ENCODE peak calls at places on chromosomes 4 and X, in seven cellular contexts. One of them, this sample, is unnamed.

GRCh38 chr4:112938461-112939058 is 110.9 kb upstream of the ANK2 start:
- DNase-seq in left ventricle myocardium inferior: no peak
- DNase-seq in CD8-positive, alpha-beta T cell: no peak
- DNase-seq in GM06990: peak
- DNase-seq in WERI-Rb-1: no peak
- DNase-seq in dorsolateral prefrontal cortex: no peak
- DNase-seq in tibial artery: no peak
- DNase-seq in this sample: peak

GRCh38 chrX:16658284-16658683 is 8.3 kb downstream of the S100G start:
- DNase-seq in left ventricle myocardium inferior: no peak
- DNase-seq in CD8-positive, alpha-beta T cell: no peak
- DNase-seq in GM06990: no peak
- DNase-seq in WERI-Rb-1: no peak
- DNase-seq in dorsolateral prefrontal cortex: no peak
- DNase-seq in tibial artery: no peak
- DNase-seq in this sample: peak

GRCh38 chr4:125115941-125116340 is 198.8 kb upstream of the FAT4 start:
- DNase-seq in left ventricle myocardium inferior: no peak
- DNase-seq in CD8-positive, alpha-beta T cell: no peak
- DNase-seq in GM06990: no peak
- DNase-seq in WERI-Rb-1: no peak
- DNase-seq in dorsolateral prefrontal cortex: no peak
- DNase-seq in tibial artery: no peak
- DNase-seq in this sample: peak

GRCh38 chrX:135931644-135932487 is 38.4 kb downstream of the SAGE1 start:
- DNase-seq in left ventricle myocardium inferior: peak
- DNase-seq in CD8-positive, alpha-beta T cell: no peak
- DNase-seq in GM06990: no peak
- DNase-seq in WERI-Rb-1: peak
- DNase-seq in dorsolateral prefrontal cortex: no peak
- DNase-seq in tibial artery: no peak
- DNase-seq in this sample: peak

GRCh38 chr4:25813705-25814104 is 49.1 kb downstream of the SEL1L3 start:
- DNase-seq in left ventricle myocardium inferior: no peak
- DNase-seq in CD8-positive, alpha-beta T cell: no peak
- DNase-seq in GM06990: no peak
- DNase-seq in WERI-Rb-1: no peak
- DNase-seq in dorsolateral prefrontal cortex: no peak
- DNase-seq in tibial artery: no peak
- DNase-seq in this sample: peak

GRCh38 chrX:20116087-20116574 is 576 bp downstream of the MAP7D2 start:
- DNase-seq in left ventricle myocardium inferior: no peak
- DNase-seq in CD8-positive, alpha-beta T cell: no peak
- DNase-seq in GM06990: no peak
- DNase-seq in WERI-Rb-1: no peak
- DNase-seq in dorsolateral prefrontal cortex: no peak
- DNase-seq in tibial artery: no peak
- DNase-seq in this sample: no peak

GRCh38 chrX:122134291-122134690 is 1049.8 kb upstream of the GRIA3 start:
- DNase-seq in left ventricle myocardium inferior: no peak
- DNase-seq in CD8-positive, alpha-beta T cell: no peak
- DNase-seq in GM06990: no peak
- DNase-seq in WERI-Rb-1: no peak
- DNase-seq in dorsolateral prefrontal cortex: no peak
- DNase-seq in tibial artery: no peak
- DNase-seq in this sample: no peak

GRCh38 chr4:88653371-88653946 is 44.2 kb downstream of the NAP1L5 start:
- DNase-seq in left ventricle myocardium inferior: no peak
- DNase-seq in CD8-positive, alpha-beta T cell: no peak
- DNase-seq in GM06990: no peak
- DNase-seq in WERI-Rb-1: no peak
- DNase-seq in dorsolateral prefrontal cortex: no peak
- DNase-seq in tibial artery: no peak
- DNase-seq in this sample: no peak

GRCh38 chrX:19751068-19751467 is 136.3 kb downstream of the SH3KBP1 start:
- DNase-seq in left ventricle myocardium inferior: no peak
- DNase-seq in CD8-positive, alpha-beta T cell: no peak
- DNase-seq in GM06990: no peak
- DNase-seq in WERI-Rb-1: no peak
- DNase-seq in dorsolateral prefrontal cortex: no peak
- DNase-seq in tibial artery: no peak
- DNase-seq in this sample: no peak

GRCh38 chr4:136392576-136392975 is 1139.7 kb downstream of the PCDH18 start:
- DNase-seq in left ventricle myocardium inferior: no peak
- DNase-seq in CD8-positive, alpha-beta T cell: no peak
- DNase-seq in GM06990: no peak
- DNase-seq in WERI-Rb-1: no peak
- DNase-seq in dorsolateral prefrontal cortex: no peak
- DNase-seq in tibial artery: no peak
- DNase-seq in this sample: peak

GRCh38 chr4:37803348-37803973 is 23.0 kb upstream of the PGM2 start:
- DNase-seq in left ventricle myocardium inferior: no peak
- DNase-seq in CD8-positive, alpha-beta T cell: no peak
- DNase-seq in GM06990: no peak
- DNase-seq in WERI-Rb-1: no peak
- DNase-seq in dorsolateral prefrontal cortex: no peak
- DNase-seq in tibial artery: no peak
- DNase-seq in this sample: peak

GRCh38 chrX:134186362-134187121 is 50.4 kb upstream of the CCDC160 start:
- DNase-seq in left ventricle myocardium inferior: no peak
- DNase-seq in CD8-positive, alpha-beta T cell: peak
- DNase-seq in GM06990: peak
- DNase-seq in WERI-Rb-1: no peak
- DNase-seq in dorsolateral prefrontal cortex: no peak
- DNase-seq in tibial artery: no peak
- DNase-seq in this sample: no peak
- TF ChIP-seq CTCF in left ventricle myocardium inferior: no peak
- TF ChIP-seq CTCF in CD8-positive, alpha-beta T cell: peak
- TF ChIP-seq CTCF in GM06990: no peak
- TF ChIP-seq CTCF in WERI-Rb-1: no peak
- TF ChIP-seq CTCF in dorsolateral prefrontal cortex: no peak
- TF ChIP-seq CTCF in tibial artery: no peak
- TF ChIP-seq CTCF in this sample: no peak

GRCh38 chr4:121180558-121180957 is 16.4 kb upstream of the TNIP3 start:
- DNase-seq in left ventricle myocardium inferior: no peak
- DNase-seq in CD8-positive, alpha-beta T cell: no peak
- DNase-seq in GM06990: no peak
- DNase-seq in WERI-Rb-1: no peak
- DNase-seq in dorsolateral prefrontal cortex: no peak
- DNase-seq in tibial artery: no peak
- DNase-seq in this sample: no peak
- H3K4me3 ChIP-seq in left ventricle myocardium inferior: no peak
- H3K4me3 ChIP-seq in CD8-positive, alpha-beta T cell: peak
- H3K4me3 ChIP-seq in GM06990: no peak
- H3K4me3 ChIP-seq in WERI-Rb-1: no peak
- H3K4me3 ChIP-seq in dorsolateral prefrontal cortex: no peak
- H3K4me3 ChIP-seq in tibial artery: no peak
- H3K4me3 ChIP-seq in this sample: no peak

GRCh38 chrX:119693032-119693995 is at the start of gene SEPTIN6:
- DNase-seq in left ventricle myocardium inferior: peak
- DNase-seq in CD8-positive, alpha-beta T cell: peak
- DNase-seq in GM06990: peak
- DNase-seq in WERI-Rb-1: peak
- DNase-seq in dorsolateral prefrontal cortex: no peak
- DNase-seq in tibial artery: peak
- DNase-seq in this sample: peak
- TF ChIP-seq CTCF in left ventricle myocardium inferior: peak
- TF ChIP-seq CTCF in CD8-positive, alpha-beta T cell: no peak
- TF ChIP-seq CTCF in GM06990: peak
- TF ChIP-seq CTCF in WERI-Rb-1: no peak
- TF ChIP-seq CTCF in dorsolateral prefrontal cortex: no peak
- TF ChIP-seq CTCF in tibial artery: no peak
- TF ChIP-seq CTCF in this sample: no peak

DNA sequence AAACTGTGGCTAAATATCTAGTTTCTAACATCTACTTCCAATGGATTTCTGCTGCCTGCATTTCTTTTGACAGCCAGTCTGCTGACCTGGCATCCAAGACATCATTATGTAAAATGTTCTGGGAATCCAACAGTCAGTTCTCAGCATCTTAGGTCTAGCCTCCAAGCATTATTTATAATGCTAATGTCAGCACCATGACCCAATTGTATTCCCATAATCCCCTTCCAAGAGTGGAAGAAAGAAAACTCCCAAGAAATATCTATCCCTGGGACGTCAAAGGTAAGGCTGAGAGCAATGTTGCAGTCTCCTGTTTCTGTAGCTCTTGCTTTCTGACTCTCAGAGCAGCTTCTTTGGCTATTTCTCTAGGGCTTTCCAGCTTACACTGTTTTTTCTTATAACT is 50.6 kb upstream of the GAB1 start:
- DNase-seq in left ventricle myocardium inferior: no peak
- DNase-seq in CD8-positive, alpha-beta T cell: no peak
- DNase-seq in GM06990: no peak
- DNase-seq in WERI-Rb-1: no peak
- DNase-seq in dorsolateral prefrontal cortex: no peak
- DNase-seq in tibial artery: no peak
- DNase-seq in this sample: no peak
- H3K4me3 ChIP-seq in left ventricle myocardium inferior: no peak
- H3K4me3 ChIP-seq in CD8-positive, alpha-beta T cell: no peak
- H3K4me3 ChIP-seq in GM06990: no peak
- H3K4me3 ChIP-seq in WERI-Rb-1: no peak
- H3K4me3 ChIP-seq in dorsolateral prefrontal cortex: no peak
- H3K4me3 ChIP-seq in tibial artery: no peak
- H3K4me3 ChIP-seq in this sample: no peak

GRCh38 chrX:104918122-104918521 is 302.4 kb downstream of the TEX13A start:
- DNase-seq in left ventricle myocardium inferior: no peak
- DNase-seq in CD8-positive, alpha-beta T cell: no peak
- DNase-seq in GM06990: no peak
- DNase-seq in WERI-Rb-1: no peak
- DNase-seq in dorsolateral prefrontal cortex: no peak
- DNase-seq in tibial artery: no peak
- DNase-seq in this sample: no peak

GRCh38 chrX:104913348-104913747 is 307.1 kb downstream of the TEX13A start:
- DNase-seq in left ventricle myocardium inferior: no peak
- DNase-seq in CD8-positive, alpha-beta T cell: no peak
- DNase-seq in GM06990: no peak
- DNase-seq in WERI-Rb-1: no peak
- DNase-seq in dorsolateral prefrontal cortex: no peak
- DNase-seq in tibial artery: no peak
- DNase-seq in this sample: peak
- TF ChIP-seq CTCF in left ventricle myocardium inferior: peak
- TF ChIP-seq CTCF in CD8-positive, alpha-beta T cell: peak
- TF ChIP-seq CTCF in GM06990: peak
- TF ChIP-seq CTCF in WERI-Rb-1: peak
- TF ChIP-seq CTCF in dorsolateral prefrontal cortex: peak
- TF ChIP-seq CTCF in tibial artery: no peak
- TF ChIP-seq CTCF in this sample: peak

GRCh38 chrX:118823263-118824172 is at the start of gene ZCCHC12:
- DNase-seq in left ventricle myocardium inferior: peak
- DNase-seq in CD8-positive, alpha-beta T cell: peak
- DNase-seq in GM06990: peak
- DNase-seq in WERI-Rb-1: peak
- DNase-seq in dorsolateral prefrontal cortex: peak
- DNase-seq in tibial artery: no peak
- DNase-seq in this sample: peak

DNA sequence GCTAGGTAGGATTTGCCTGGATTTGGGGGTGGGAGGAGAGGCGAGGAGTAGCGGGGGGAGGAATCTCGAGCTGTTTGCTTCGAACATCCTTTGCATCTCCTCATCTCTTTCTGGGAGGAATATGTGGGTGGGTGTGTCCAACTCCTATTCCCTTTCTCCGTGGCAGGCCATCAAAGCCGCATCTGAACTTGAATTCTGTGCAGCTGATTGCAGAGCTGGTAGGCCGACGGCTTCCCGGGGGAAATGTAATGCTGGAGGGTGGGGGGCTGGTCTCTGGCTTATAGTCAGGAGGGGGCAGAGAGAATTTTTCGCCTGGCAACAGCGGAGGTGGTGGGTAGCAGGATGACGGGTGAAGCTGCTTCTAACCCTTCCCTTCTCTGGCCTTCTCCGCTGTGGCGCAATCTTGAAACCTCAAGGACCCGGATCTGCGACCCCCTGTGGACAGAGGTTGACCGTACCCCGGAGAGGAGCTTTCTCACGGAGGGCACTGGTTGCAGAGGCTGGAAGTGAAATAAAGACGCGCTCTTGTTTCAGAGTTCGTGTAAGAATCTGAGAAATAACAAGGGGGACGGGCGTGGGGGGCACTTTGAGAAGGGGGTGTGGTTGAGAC is 654 bp downstream of the ZCCHC12 start:
- DNase-seq in left ventricle myocardium inferior: no peak
- DNase-seq in CD8-positive, alpha-beta T cell: no peak
- DNase-seq in GM06990: no peak
- DNase-seq in WERI-Rb-1: no peak
- DNase-seq in dorsolateral prefrontal cortex: no peak
- DNase-seq in tibial artery: no peak
- DNase-seq in this sample: no peak
- H3K4me3 ChIP-seq in left ventricle myocardium inferior: peak
- H3K4me3 ChIP-seq in CD8-positive, alpha-beta T cell: peak
- H3K4me3 ChIP-seq in GM06990: no peak
- H3K4me3 ChIP-seq in WERI-Rb-1: peak
- H3K4me3 ChIP-seq in dorsolateral prefrontal cortex: peak
- H3K4me3 ChIP-seq in tibial artery: peak
- H3K4me3 ChIP-seq in this sample: peak

GRCh38 chrX:109472939-109473713 is 8.8 kb downstream of the GUCY2F start:
- DNase-seq in left ventricle myocardium inferior: no peak
- DNase-seq in CD8-positive, alpha-beta T cell: no peak
- DNase-seq in GM06990: no peak
- DNase-seq in WERI-Rb-1: peak
- DNase-seq in dorsolateral prefrontal cortex: no peak
- DNase-seq in tibial artery: no peak
- DNase-seq in this sample: peak

GRCh38 chrX:109475174-109475891 is 6.6 kb downstream of the GUCY2F start:
- DNase-seq in left ventricle myocardium inferior: peak
- DNase-seq in CD8-positive, alpha-beta T cell: no peak
- DNase-seq in GM06990: peak
- DNase-seq in WERI-Rb-1: peak
- DNase-seq in dorsolateral prefrontal cortex: peak
- DNase-seq in tibial artery: no peak
- DNase-seq in this sample: peak
- TF ChIP-seq CTCF in left ventricle myocardium inferior: peak
- TF ChIP-seq CTCF in CD8-positive, alpha-beta T cell: no peak
- TF ChIP-seq CTCF in GM06990: peak
- TF ChIP-seq CTCF in WERI-Rb-1: peak
- TF ChIP-seq CTCF in dorsolateral prefrontal cortex: peak
- TF ChIP-seq CTCF in tibial artery: peak
- TF ChIP-seq CTCF in this sample: peak

DNA sequence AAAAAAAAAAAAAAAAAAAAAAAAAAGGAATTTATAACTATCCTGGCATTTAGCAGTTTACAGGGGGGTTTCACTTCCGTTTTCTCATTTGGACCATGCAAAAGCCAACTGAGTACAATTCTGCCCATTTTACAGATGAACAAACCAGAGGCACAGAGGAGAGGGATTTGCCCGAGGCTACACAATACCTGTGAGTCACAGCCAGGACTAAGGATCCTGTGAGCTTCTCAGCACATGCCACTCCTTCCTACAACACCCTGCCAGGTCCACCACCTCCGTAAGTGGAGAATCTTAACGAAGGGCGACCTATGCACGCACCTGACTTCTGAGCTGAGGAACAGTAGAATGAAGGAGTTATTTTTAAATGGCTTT is 75.4 kb upstream of the USP9X start:
- DNase-seq in left ventricle myocardium inferior: no peak
- DNase-seq in CD8-positive, alpha-beta T cell: no peak
- DNase-seq in GM06990: no peak
- DNase-seq in WERI-Rb-1: no peak
- DNase-seq in dorsolateral prefrontal cortex: no peak
- DNase-seq in tibial artery: no peak
- DNase-seq in this sample: no peak
- H3K4me3 ChIP-seq in left ventricle myocardium inferior: peak
- H3K4me3 ChIP-seq in CD8-positive, alpha-beta T cell: peak
- H3K4me3 ChIP-seq in GM06990: peak
- H3K4me3 ChIP-seq in WERI-Rb-1: no peak
- H3K4me3 ChIP-seq in dorsolateral prefrontal cortex: no peak
- H3K4me3 ChIP-seq in tibial artery: peak
- H3K4me3 ChIP-seq in this sample: no peak

This sample was measured in astrocyte of the spinal cord.